ENCODE peak calls at places on chromosomes 5 and 9, in four cellular contexts. K is neural progenitor cell; R is CD4-positive, alpha-beta memory T cell; T is Peyer's patch. M is an unnamed sample.

GRCh38 chr5:142404046-142404477 is 79.2 kb upstream of the SPRY4 start:
- DNase-seq in K (no peak), R (no peak), T (no peak), M (no peak)

GRCh38 chr9:5838884-5839571 is 6.1 kb upstream of the ERMP1 start:
- DNase-seq in T (peak; percentile 52), R (no peak), K (no peak), M (no peak)

GRCh38 chr5:132260714-132261615 is 3.5 kb downstream of the PDLIM4 start:
- DNase-seq in K (no peak), T (peak; percentile 49), R (no peak), M (no peak)

GRCh38 chr5:83767409-83767992 is 46.8 kb upstream of the HAPLN1 start:
- DNase-seq in K (no peak), T (no peak), R (no peak), M (no peak)

GRCh38 chr5:72166070-72166979 is 59.0 kb downstream of the MAP1B start:
- DNase-seq in K (peak; percentile 80), R (no peak), T (peak; percentile 59), M (no peak)

GRCh38 chr9:34570422-34571179 is 18.9 kb downstream of the CNTFR start:
- DNase-seq in K (no peak), T (no peak), R (no peak), M (no peak)

GRCh38 chr9:72864327-72864726 is 88.5 kb downstream of the ALDH1A1 start:
- DNase-seq in R (no peak), K (no peak), T (no peak), M (no peak)

GRCh38 chr9:111029260-111029659 is 9.0 kb downstream of the LPAR1 start:
- DNase-seq in R (no peak), T (no peak), K (no peak), M (no peak)

GRCh38 chr5:133386662-133387061 is 225.7 kb downstream of the FSTL4 start:
- DNase-seq in T (no peak), K (no peak), R (no peak), M (no peak)

GRCh38 chr9:23850242-23851023 is 24.4 kb upstream of the ELAVL2 start:
- DNase-seq in T (no peak), K (peak; percentile 91), R (no peak), M (no peak)

GRCh38 chr9:29209748-29210276 is 1636.5 kb upstream of the C9orf72 start:
- DNase-seq in R (no peak), T (no peak), K (no peak), M (no peak)

GRCh38 chr9:130058154-130058553 is 4.4 kb downstream of the GPR107 start:
- DNase-seq in R (no peak), K (no peak), T (no peak), M (no peak)

GRCh38 chr9:27426717-27427645 is 97.1 kb upstream of the IFNK start:
- DNase-seq in T (no peak), R (no peak), K (peak; percentile 9), M (no peak)

GRCh38 chr5:108735790-108736189 is 11.9 kb upstream of the FER start:
- DNase-seq in T (no peak), R (no peak), K (no peak), M (no peak)

GRCh38 chr9:88007291-88007650 is 32.9 kb upstream of the CDK20 start:
- DNase-seq in T (no peak), R (peak; percentile 67), K (no peak), M (no peak)

GRCh38 chr9:13787234-13787833 is 507.8 kb upstream of the MPDZ start:
- DNase-seq in R (no peak), T (no peak), K (no peak), M (no peak)

GRCh38 chr5:102796481-102796880 is 41.4 kb downstream of the PAM start:
- DNase-seq in T (no peak), K (no peak), R (no peak), M (no peak)

GRCh38 chr9:134412298-134412711 is 86.0 kb downstream of the RXRA start:
- DNase-seq in K (no peak), T (no peak), R (no peak), M (no peak)

DNA sequence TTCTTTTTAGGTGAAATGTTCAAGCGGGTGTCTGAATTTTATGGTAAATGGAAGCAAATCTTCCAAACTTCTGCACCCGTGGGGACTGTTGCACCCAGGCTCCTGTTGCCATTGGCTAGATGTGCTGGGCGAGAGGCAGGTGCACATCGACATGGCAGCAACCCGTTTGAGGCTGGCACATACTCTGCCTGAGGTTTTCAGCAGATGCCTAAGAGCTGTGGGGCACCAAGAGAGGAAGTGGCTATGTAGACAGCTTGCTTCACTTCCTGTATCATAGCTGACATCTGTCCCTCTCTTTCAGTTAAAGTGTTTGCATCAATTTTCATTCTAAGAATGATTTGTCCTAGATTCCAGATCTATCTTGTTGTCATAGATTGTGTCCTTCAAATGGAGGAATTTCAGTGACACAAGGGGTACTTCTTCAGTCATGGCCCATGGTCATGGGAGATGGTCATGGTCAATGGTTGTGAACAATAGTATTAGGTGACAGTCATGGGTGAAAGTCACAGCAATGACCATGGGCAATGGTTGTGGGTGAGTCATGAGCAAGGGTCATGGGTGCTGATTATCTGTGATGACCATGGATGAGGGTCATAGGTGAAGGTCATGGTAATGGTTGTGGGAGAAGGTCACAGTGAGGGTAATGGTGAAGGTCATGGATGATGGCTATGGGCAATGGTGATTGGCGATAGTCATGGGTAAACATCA is 115.1 kb upstream of the IRX4 start:
- DNase-seq in K (no peak), R (no peak), T (no peak), M (no peak)
- H3K4me3 ChIP-seq in K (no peak overlapping the region), R (no peak overlapping the region), T (no peak overlapping the region), M (no peak overlapping the region)

DNA sequence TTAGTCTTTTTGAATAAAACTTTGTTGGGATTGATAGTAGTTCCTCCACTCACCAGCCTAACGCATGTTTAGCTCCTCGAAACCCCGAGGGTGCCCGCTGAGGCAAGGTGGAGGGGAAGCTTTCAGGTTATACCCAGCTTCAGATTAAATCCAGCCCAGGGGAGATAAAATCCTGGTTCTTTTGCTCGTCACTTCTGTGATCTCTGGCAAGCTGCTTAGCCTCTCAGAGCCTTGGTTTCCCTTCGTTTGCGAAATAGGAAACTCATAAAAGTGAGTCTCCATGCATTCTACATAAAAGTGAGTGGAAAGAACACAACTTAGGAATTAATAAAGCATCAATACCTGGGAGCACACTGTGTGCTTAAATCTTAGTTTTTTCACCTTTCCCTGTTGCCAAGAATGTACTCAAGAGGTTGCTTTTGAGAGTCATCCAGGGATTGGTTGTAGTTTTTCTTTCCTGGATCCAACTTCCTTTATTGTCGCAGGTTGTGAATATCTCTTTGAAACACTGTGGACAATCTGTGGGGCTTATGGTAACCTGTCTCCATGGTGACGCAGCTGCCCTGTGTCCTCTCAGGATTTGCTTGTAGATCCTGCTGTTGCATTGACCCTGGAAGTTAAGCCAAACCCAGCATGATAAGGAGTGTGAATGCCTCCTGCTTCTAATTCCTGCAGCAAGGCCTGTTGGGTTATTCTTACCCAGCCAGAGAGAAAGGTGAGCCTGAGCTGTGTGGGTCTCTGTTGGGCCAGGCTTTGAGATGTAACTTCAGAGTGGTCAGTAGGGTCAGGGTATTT is 2.0 kb downstream of the GALNT12 start:
- DNase-seq in K (peak; percentile 74), T (no peak), R (no peak), M (no peak)
- H3K4me3 ChIP-seq in K (no peak overlapping the region), T (no peak overlapping the region), R (no peak overlapping the region), M (no peak overlapping the region)

GRCh38 chr5:67149057-67149634 is 47.5 kb downstream of the CD180 start:
- DNase-seq in T (no peak), R (no peak), K (no peak), M (no peak)
- H3K4me3 ChIP-seq in T (no peak overlapping the region), R (no peak overlapping the region), K (no peak overlapping the region), M (no peak overlapping the region)

DNA sequence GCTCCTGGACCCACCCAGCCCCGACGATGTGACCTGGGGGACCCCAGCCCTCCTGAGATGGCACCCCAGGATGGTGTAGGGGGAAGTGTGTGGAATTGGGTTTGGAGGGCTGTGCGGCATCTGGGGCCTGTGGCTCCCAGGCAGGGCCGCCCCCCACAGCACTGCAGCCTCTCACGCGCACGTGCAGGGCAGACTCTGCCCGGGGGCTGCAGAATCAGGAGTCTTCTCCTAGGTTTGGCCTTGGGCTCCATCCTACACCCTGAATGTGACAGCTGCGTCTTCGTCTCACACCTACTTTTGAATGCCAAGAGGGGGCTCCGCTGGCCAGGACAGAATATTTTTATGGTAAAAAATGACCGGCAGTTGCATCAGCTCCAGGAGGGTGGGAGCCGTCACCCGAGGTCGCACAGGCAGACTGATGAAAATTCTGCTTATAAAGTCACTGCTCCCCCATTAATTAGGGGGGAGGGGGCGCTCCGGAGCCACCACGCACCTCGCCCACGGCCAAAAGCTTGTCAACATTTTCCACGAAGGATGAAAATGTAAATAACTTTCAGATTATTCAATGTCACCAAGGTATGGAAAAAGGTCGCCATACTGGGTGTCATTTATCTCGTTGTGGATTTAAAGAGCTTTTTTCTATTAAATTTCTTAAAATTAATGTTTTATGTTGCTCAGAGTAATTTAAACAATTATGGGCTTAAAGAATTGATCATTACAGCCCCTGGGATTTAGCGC is 13.2 kb downstream of the LHX3 start:
- DNase-seq in T (no peak), K (no peak), R (no peak), M (no peak)
- H3K4me3 ChIP-seq in T (no peak overlapping the region), K (no peak overlapping the region), R (no peak overlapping the region), M (no peak overlapping the region)

GRCh38 chr9:86054695-86055094 is 44.7 kb downstream of the GOLM1 start:
- DNase-seq in T (no peak), K (no peak), R (no peak), M (no peak)
- H3K4me3 ChIP-seq in T (no peak overlapping the region), K (no peak overlapping the region), R (no peak overlapping the region), M (no peak overlapping the region)

M was measured in CD4-positive, CD25-positive, alpha-beta regulatory T cell.